ENCODE peak calls at places on chromosomes 5 and 9, in six cellular contexts. One of them, this sample, is unnamed.

GRCh38 chr5:43305948-43306563 is 7.2 kb downstream of the HMGCS1 start:
- DNase-seq in astrocyte of the spinal cord: peak
- DNase-seq in left ventricle myocardium inferior: no peak
- DNase-seq in AG04449: peak
- DNase-seq in suprapubic skin: no peak
- DNase-seq in aorta: no peak
- DNase-seq in this sample: no peak

GRCh38 chr9:105385372-105385985 is 62.4 kb upstream of the FSD1L start:
- DNase-seq in astrocyte of the spinal cord: peak
- DNase-seq in left ventricle myocardium inferior: peak
- DNase-seq in AG04449: no peak
- DNase-seq in suprapubic skin: no peak
- DNase-seq in aorta: no peak
- DNase-seq in this sample: no peak

GRCh38 chr9:137409515-137409914 is 13.4 kb downstream of the EXD3 start:
- DNase-seq in astrocyte of the spinal cord: no peak
- DNase-seq in left ventricle myocardium inferior: no peak
- DNase-seq in AG04449: no peak
- DNase-seq in suprapubic skin: no peak
- DNase-seq in aorta: no peak
- DNase-seq in this sample: no peak

GRCh38 chr9:123724211-123724831 is 205.6 kb downstream of the DENND1A start:
- DNase-seq in astrocyte of the spinal cord: peak
- DNase-seq in left ventricle myocardium inferior: no peak
- DNase-seq in AG04449: peak
- DNase-seq in suprapubic skin: no peak
- DNase-seq in aorta: no peak
- DNase-seq in this sample: peak

GRCh38 chr5:177364159-177364962 is 6.6 kb downstream of the RGS14 start:
- DNase-seq in astrocyte of the spinal cord: no peak
- DNase-seq in left ventricle myocardium inferior: no peak
- DNase-seq in AG04449: no peak
- DNase-seq in suprapubic skin: no peak
- DNase-seq in aorta: no peak
- DNase-seq in this sample: peak

GRCh38 chr5:180830253-180831138 is 27.9 kb upstream of the MGAT1 start:
- DNase-seq in astrocyte of the spinal cord: no peak
- DNase-seq in left ventricle myocardium inferior: peak
- DNase-seq in AG04449: no peak
- DNase-seq in suprapubic skin: peak
- DNase-seq in aorta: no peak
- DNase-seq in this sample: no peak

GRCh38 chr9:129473523-129474244 is 147.2 kb downstream of the C9orf50 start:
- DNase-seq in astrocyte of the spinal cord: no peak
- DNase-seq in left ventricle myocardium inferior: no peak
- DNase-seq in AG04449: no peak
- DNase-seq in suprapubic skin: no peak
- DNase-seq in aorta: peak
- DNase-seq in this sample: peak

GRCh38 chr5:157955541-157956172 is 96.7 kb upstream of the CLINT1 start:
- DNase-seq in astrocyte of the spinal cord: no peak
- DNase-seq in left ventricle myocardium inferior: no peak
- DNase-seq in AG04449: no peak
- DNase-seq in suprapubic skin: no peak
- DNase-seq in aorta: no peak
- DNase-seq in this sample: no peak

GRCh38 chr5:113068559-113068958 is 92.0 kb downstream of the DCP2 start:
- DNase-seq in astrocyte of the spinal cord: peak
- DNase-seq in left ventricle myocardium inferior: no peak
- DNase-seq in AG04449: no peak
- DNase-seq in suprapubic skin: no peak
- DNase-seq in aorta: no peak
- DNase-seq in this sample: peak

GRCh38 chr5:77844408-77845272 is 68.5 kb upstream of the TBCA start:
- DNase-seq in astrocyte of the spinal cord: no peak
- DNase-seq in left ventricle myocardium inferior: no peak
- DNase-seq in AG04449: no peak
- DNase-seq in suprapubic skin: no peak
- DNase-seq in aorta: peak
- DNase-seq in this sample: peak

GRCh38 chr9:114392749-114393112 is 4.9 kb upstream of the AKNA start:
- DNase-seq in astrocyte of the spinal cord: no peak
- DNase-seq in left ventricle myocardium inferior: no peak
- DNase-seq in AG04449: no peak
- DNase-seq in suprapubic skin: no peak
- DNase-seq in aorta: no peak
- DNase-seq in this sample: no peak

GRCh38 chr5:2747372-2748179 is 3.9 kb downstream of the IRX2 start:
- DNase-seq in astrocyte of the spinal cord: peak
- DNase-seq in left ventricle myocardium inferior: no peak
- DNase-seq in AG04449: no peak
- DNase-seq in suprapubic skin: no peak
- DNase-seq in aorta: no peak
- DNase-seq in this sample: no peak

GRCh38 chr5:179307931-179308471 is 37.3 kb downstream of the ADAMTS2 start:
- DNase-seq in astrocyte of the spinal cord: no peak
- DNase-seq in left ventricle myocardium inferior: no peak
- DNase-seq in AG04449: no peak
- DNase-seq in suprapubic skin: peak
- DNase-seq in aorta: peak
- DNase-seq in this sample: no peak

GRCh38 chr9:135279385-135279784 is 191.9 kb downstream of the OLFM1 start:
- DNase-seq in astrocyte of the spinal cord: no peak
- DNase-seq in left ventricle myocardium inferior: no peak
- DNase-seq in AG04449: no peak
- DNase-seq in suprapubic skin: no peak
- DNase-seq in aorta: no peak
- DNase-seq in this sample: no peak

GRCh38 chr5:124456244-124456643 is 290.2 kb downstream of the ZNF608 start:
- DNase-seq in astrocyte of the spinal cord: no peak
- DNase-seq in left ventricle myocardium inferior: no peak
- DNase-seq in AG04449: no peak
- DNase-seq in suprapubic skin: no peak
- DNase-seq in aorta: no peak
- DNase-seq in this sample: peak

GRCh38 chr5:106610041-106610440 is 1060.7 kb downstream of the EFNA5 start:
- DNase-seq in astrocyte of the spinal cord: no peak
- DNase-seq in left ventricle myocardium inferior: no peak
- DNase-seq in AG04449: no peak
- DNase-seq in suprapubic skin: no peak
- DNase-seq in aorta: no peak
- DNase-seq in this sample: peak

GRCh38 chr5:156474251-156474650 is 147.3 kb downstream of the SGCD start:
- DNase-seq in astrocyte of the spinal cord: peak
- DNase-seq in left ventricle myocardium inferior: peak
- DNase-seq in AG04449: no peak
- DNase-seq in suprapubic skin: no peak
- DNase-seq in aorta: peak
- DNase-seq in this sample: peak

GRCh38 chr9:16358751-16359150 is 511.7 kb downstream of the BNC2 start:
- DNase-seq in astrocyte of the spinal cord: no peak
- DNase-seq in left ventricle myocardium inferior: no peak
- DNase-seq in AG04449: no peak
- DNase-seq in suprapubic skin: peak
- DNase-seq in aorta: no peak
- DNase-seq in this sample: no peak

GRCh38 chr9:5621327-5621726 is 7.6 kb upstream of the RIC1 start:
- DNase-seq in astrocyte of the spinal cord: peak
- DNase-seq in left ventricle myocardium inferior: no peak
- DNase-seq in AG04449: peak
- DNase-seq in suprapubic skin: no peak
- DNase-seq in aorta: no peak
- DNase-seq in this sample: peak

GRCh38 chr9:98178874-98179850 is 13.3 kb downstream of the CORO2A start:
- DNase-seq in astrocyte of the spinal cord: no peak
- DNase-seq in left ventricle myocardium inferior: no peak
- DNase-seq in AG04449: no peak
- DNase-seq in suprapubic skin: no peak
- DNase-seq in aorta: no peak
- DNase-seq in this sample: no peak

GRCh38 chr5:154179846-154180710 is 10.5 kb upstream of the GALNT10 start:
- DNase-seq in astrocyte of the spinal cord: peak
- DNase-seq in left ventricle myocardium inferior: no peak
- DNase-seq in AG04449: no peak
- DNase-seq in suprapubic skin: no peak
- DNase-seq in aorta: no peak
- DNase-seq in this sample: peak

GRCh38 chr5:174829511-174829864 is 105.1 kb downstream of the MSX2 start:
- DNase-seq in astrocyte of the spinal cord: no peak
- DNase-seq in left ventricle myocardium inferior: no peak
- DNase-seq in AG04449: no peak
- DNase-seq in suprapubic skin: no peak
- DNase-seq in aorta: no peak
- DNase-seq in this sample: no peak

GRCh38 chr9:71878327-71879274 is 32.4 kb downstream of the ABHD17B start:
- DNase-seq in astrocyte of the spinal cord: no peak
- DNase-seq in left ventricle myocardium inferior: no peak
- DNase-seq in AG04449: no peak
- DNase-seq in suprapubic skin: no peak
- DNase-seq in aorta: no peak
- DNase-seq in this sample: no peak

GRCh38 chr5:158995694-158996173 is 104.0 kb downstream of the EBF1 start:
- DNase-seq in astrocyte of the spinal cord: no peak
- DNase-seq in left ventricle myocardium inferior: no peak
- DNase-seq in AG04449: no peak
- DNase-seq in suprapubic skin: no peak
- DNase-seq in aorta: no peak
- DNase-seq in this sample: no peak

GRCh38 chr5:169344629-169345028 is 43.7 kb upstream of the SLIT3 start:
- DNase-seq in astrocyte of the spinal cord: no peak
- DNase-seq in left ventricle myocardium inferior: no peak
- DNase-seq in AG04449: no peak
- DNase-seq in suprapubic skin: no peak
- DNase-seq in aorta: no peak
- DNase-seq in this sample: no peak

GRCh38 chr9:115946530-115946929 is 207.1 kb upstream of the PAPPA start:
- DNase-seq in astrocyte of the spinal cord: no peak
- DNase-seq in left ventricle myocardium inferior: no peak
- DNase-seq in AG04449: no peak
- DNase-seq in suprapubic skin: no peak
- DNase-seq in aorta: no peak
- DNase-seq in this sample: no peak

GRCh38 chr5:10622810-10623209 is 58.9 kb downstream of the ANKRD33B start:
- DNase-seq in astrocyte of the spinal cord: no peak
- DNase-seq in left ventricle myocardium inferior: no peak
- DNase-seq in AG04449: no peak
- DNase-seq in suprapubic skin: peak
- DNase-seq in aorta: no peak
- DNase-seq in this sample: no peak

GRCh38 chr5:93589348-93589662 is 6.3 kb downstream of the NR2F1 start:
- DNase-seq in astrocyte of the spinal cord: no peak
- DNase-seq in left ventricle myocardium inferior: no peak
- DNase-seq in AG04449: no peak
- DNase-seq in suprapubic skin: no peak
- DNase-seq in aorta: no peak
- DNase-seq in this sample: no peak
- H3K4me3 ChIP-seq in astrocyte of the spinal cord: peak
- H3K4me3 ChIP-seq in left ventricle myocardium inferior: no peak
- H3K4me3 ChIP-seq in AG04449: no peak
- H3K4me3 ChIP-seq in suprapubic skin: no peak
- H3K4me3 ChIP-seq in aorta: no peak
- H3K4me3 ChIP-seq in this sample: no peak

DNA sequence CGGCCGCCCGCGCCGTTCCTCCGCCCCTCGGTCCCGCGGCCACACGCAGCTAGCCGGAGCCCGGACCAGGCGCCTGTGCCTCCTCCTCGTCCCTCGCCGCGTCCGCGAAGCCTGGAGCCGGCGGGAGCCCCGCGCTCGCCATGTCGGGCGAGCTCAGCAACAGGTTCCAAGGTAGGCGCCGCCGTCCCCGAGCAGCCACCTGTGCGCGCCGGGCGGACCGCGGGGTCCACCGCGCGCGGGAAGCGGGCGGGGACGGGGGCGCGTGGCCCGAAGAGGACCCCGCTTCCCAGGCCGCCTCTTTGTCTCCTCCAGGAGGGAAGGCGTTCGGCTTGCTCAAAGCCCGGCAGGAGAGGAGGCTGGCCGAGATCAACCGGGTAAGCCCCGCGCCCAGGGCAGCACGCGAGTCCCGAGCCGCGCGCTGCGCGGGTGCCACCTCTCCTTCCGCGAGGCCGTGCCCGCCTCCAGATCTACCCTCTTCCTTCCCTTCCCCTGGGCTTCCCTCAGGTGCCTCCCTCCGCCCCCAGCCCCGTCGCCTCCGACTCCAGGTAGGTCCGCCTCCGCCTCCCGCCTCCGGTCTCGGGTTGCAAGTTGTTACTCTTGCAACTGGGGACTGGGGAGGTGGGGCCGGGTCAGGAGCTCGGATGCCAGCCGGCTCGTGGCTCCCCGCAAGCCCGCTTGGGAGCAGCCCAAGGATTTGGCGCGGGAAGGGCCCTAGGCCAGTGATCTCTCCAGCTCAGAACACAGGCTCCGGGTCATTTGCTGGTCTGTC is at the start of gene AIF1L:
- DNase-seq in astrocyte of the spinal cord: no peak
- DNase-seq in left ventricle myocardium inferior: no peak
- DNase-seq in AG04449: no peak
- DNase-seq in suprapubic skin: no peak
- DNase-seq in aorta: peak
- DNase-seq in this sample: no peak
- H3K4me3 ChIP-seq in astrocyte of the spinal cord: no peak
- H3K4me3 ChIP-seq in left ventricle myocardium inferior: peak
- H3K4me3 ChIP-seq in AG04449: peak
- H3K4me3 ChIP-seq in suprapubic skin: peak
- H3K4me3 ChIP-seq in aorta: peak
- H3K4me3 ChIP-seq in this sample: peak

DNA sequence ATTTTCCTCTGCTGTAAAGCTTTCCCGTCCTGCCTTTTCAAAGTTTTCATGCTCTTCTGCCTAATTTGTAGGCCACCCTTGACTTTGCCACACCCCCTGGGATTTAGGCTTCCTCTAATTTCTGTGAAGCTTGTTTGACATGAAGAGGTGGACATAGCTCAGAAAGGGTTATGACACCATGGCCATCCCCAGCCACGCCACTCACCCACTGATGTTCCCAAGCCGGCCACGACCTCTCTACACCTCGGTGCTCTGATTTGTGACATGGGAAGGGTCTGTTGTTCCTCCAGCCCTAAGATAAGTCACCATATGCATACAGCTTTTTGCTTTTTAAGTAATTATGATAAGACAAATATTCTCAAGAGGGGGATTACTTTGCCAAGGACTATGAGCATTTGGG is 139.5 kb downstream of the BARX1 start:
- DNase-seq in astrocyte of the spinal cord: no peak
- DNase-seq in left ventricle myocardium inferior: no peak
- DNase-seq in AG04449: no peak
- DNase-seq in suprapubic skin: no peak
- DNase-seq in aorta: peak
- DNase-seq in this sample: no peak
- H3K4me3 ChIP-seq in astrocyte of the spinal cord: no peak
- H3K4me3 ChIP-seq in left ventricle myocardium inferior: no peak
- H3K4me3 ChIP-seq in AG04449: no peak
- H3K4me3 ChIP-seq in suprapubic skin: no peak
- H3K4me3 ChIP-seq in aorta: no peak
- H3K4me3 ChIP-seq in this sample: no peak

DNA sequence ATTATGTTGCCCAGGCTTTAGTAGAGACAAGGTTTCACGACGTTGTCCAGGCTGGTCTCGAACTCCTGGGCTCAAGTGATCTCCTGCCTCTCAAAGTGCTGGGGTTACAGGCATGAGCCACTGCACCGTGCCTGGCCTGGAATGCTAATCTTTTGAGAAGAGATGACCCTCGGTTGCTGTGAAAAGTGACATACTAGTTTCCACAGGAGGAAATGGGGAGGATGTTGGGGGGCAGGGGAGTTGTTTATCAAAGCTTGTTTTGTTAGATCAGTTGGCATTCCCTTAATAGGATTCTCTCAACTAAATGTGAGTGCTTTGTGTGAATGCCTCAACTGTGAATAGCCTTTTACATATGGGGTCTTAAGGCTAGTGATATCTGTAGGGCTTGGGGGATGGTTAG is 16.4 kb upstream of the MATR3 start:
- DNase-seq in astrocyte of the spinal cord: no peak
- DNase-seq in left ventricle myocardium inferior: no peak
- DNase-seq in AG04449: no peak
- DNase-seq in suprapubic skin: no peak
- DNase-seq in aorta: no peak
- DNase-seq in this sample: no peak
- H3K4me3 ChIP-seq in astrocyte of the spinal cord: no peak
- H3K4me3 ChIP-seq in left ventricle myocardium inferior: no peak
- H3K4me3 ChIP-seq in AG04449: no peak
- H3K4me3 ChIP-seq in suprapubic skin: no peak
- H3K4me3 ChIP-seq in aorta: no peak
- H3K4me3 ChIP-seq in this sample: no peak